ENCODE peak calls at places on chromosome 3, in six cellular contexts. T, G, D, U, F and M are unnamed samples.

GRCh38 chr3:126159476-126159875 is 20.9 kb downstream of the ALDH1L1 start:
- DNase-seq in T (no peak), G (no peak), D (no peak), U (no peak), F (no peak), M (no peak)

GRCh38 chr3:38836561-38836960 is 20.5 kb upstream of the SCN10A start:
- DNase-seq in T (no peak), G (no peak), D (no peak), U (no peak), F (no peak), M (no peak)

GRCh38 chr3:10505791-10506585 is 602 bp upstream of the ATP2B2 start:
- DNase-seq in T (peak; percentile 8), G (no peak), D (no peak), U (no peak), F (no peak), M (no peak)

GRCh38 chr3:56207913-56208312 is 260.4 kb downstream of the ERC2 start:
- DNase-seq in T (no peak), G (no peak), D (no peak), U (no peak), F (no peak), M (no peak)

GRCh38 chr3:120418866-120419490 is 31.8 kb downstream of the FSTL1 start:
- DNase-seq in T (peak; percentile 52), G (no peak), D (no peak), U (peak; percentile 59), F (peak; percentile 75), M (no peak)

GRCh38 chr3:104779324-104779723 is 587.4 kb upstream of the ALCAM start:
- DNase-seq in T (no peak), G (no peak), D (no peak), U (no peak), F (no peak), M (no peak)

GRCh38 chr3:71101581-71101980 is 481.9 kb downstream of the FOXP1 start:
- DNase-seq in T (no peak), G (no peak), D (peak; percentile 15), U (no peak), F (no peak), M (no peak)

GRCh38 chr3:44976002-44976815 is at the start of the genes EXOSC7 and ZDHHC3:
- DNase-seq in T (peak; percentile 93), G (peak; percentile 84), D (peak; percentile 98), U (peak; percentile 62), F (peak; percentile 95), M (peak; percentile 84)

GRCh38 chr3:45593708-45594601 is 596 bp upstream of the LIMD1 start:
- DNase-seq in T (peak; percentile 77), G (peak; percentile 50), D (peak; percentile 91), U (peak; percentile 81), F (peak; percentile 72), M (peak; percentile 67)

GRCh38 chr3:196697270-196697669 is 14.8 kb downstream of the CEP19 start:
- DNase-seq in T (no peak), G (no peak), D (no peak), U (no peak), F (no peak), M (no peak)

GRCh38 chr3:196274585-196274984 is 12.9 kb downstream of the PCYT1A start:
- DNase-seq in T (no peak), G (peak; percentile 25), D (no peak), U (no peak), F (peak; percentile 62), M (peak; percentile 37)

GRCh38 chr3:187748050-187748481 is 2.8 kb upstream of the BCL6 start:
- DNase-seq in T (peak; percentile 87), G (peak; percentile 85), D (peak; percentile 70), U (peak; percentile 70), F (peak; percentile 79), M (peak; percentile 80)

GRCh38 chr3:72310028-72310987 is 525.4 kb upstream of the PROK2 start:
- DNase-seq in T (peak; percentile 51), G (no peak), D (peak; percentile 80), U (peak; percentile 60), F (no peak), M (no peak)

GRCh38 chr3:185820973-185821758 is 3.7 kb downstream of the IGF2BP2 start:
- DNase-seq in T (peak; percentile 84), G (no peak), D (peak; percentile 77), U (peak; percentile 66), F (peak; percentile 87), M (no peak)

GRCh38 chr3:65793495-65794200 is 245.1 kb downstream of the MAGI1 start:
- DNase-seq in T (no peak), G (no peak), D (no peak), U (no peak), F (peak; percentile 57), M (no peak)

GRCh38 chr3:156535162-156535627 is 19.7 kb downstream of the SSR3 start:
- DNase-seq in T (peak; percentile 99), G (no peak), D (peak; percentile 85), U (peak; percentile 98), F (peak; percentile 98), M (no peak)

GRCh38 chr3:59001675-59002074 is 48.1 kb downstream of the CFAP20DC start:
- DNase-seq in T (no peak), G (no peak), D (no peak), U (no peak), F (no peak), M (no peak)

GRCh38 chr3:46861293-46861995 is 1.8 kb downstream of the MYL3 start:
- DNase-seq in T (no peak), G (no peak), D (no peak), U (no peak), F (no peak), M (no peak)

GRCh38 chr3:14467723-14468620 is 65.6 kb downstream of the SLC6A6 start:
- DNase-seq in T (peak; percentile 59), G (peak; percentile 46), D (peak; percentile 77), U (no peak), F (peak; percentile 38), M (peak; percentile 20)

GRCh38 chr3:31461441-31461840 is 71.3 kb upstream of the STT3B start:
- DNase-seq in T (no peak), G (no peak), D (no peak), U (no peak), F (no peak), M (no peak)

GRCh38 chr3:127699098-127699945 is 26.6 kb downstream of the ABTB1 start:
- DNase-seq in T (no peak), G (no peak), D (no peak), U (no peak), F (peak; percentile 20), M (no peak)

GRCh38 chr3:182185341-182185740 is 473.6 kb downstream of the SOX2 start:
- DNase-seq in T (no peak), G (no peak), D (no peak), U (no peak), F (no peak), M (no peak)

GRCh38 chr3:67109651-67110204 is 111.6 kb downstream of the KBTBD8 start:
- DNase-seq in T (peak; percentile 71), G (no peak), D (peak; percentile 50), U (peak; percentile 51), F (peak; percentile 71), M (no peak)

GRCh38 chr3:27585429-27585828 is 101.2 kb upstream of the SLC4A7 start:
- DNase-seq in T (no peak), G (no peak), D (no peak), U (no peak), F (peak; percentile 80), M (no peak)